ENCODE peak calls at places on chromosomes 1 and 21, in four cellular contexts. One of them, this sample, is unnamed.

GRCh38 chr1:19676438-19676922 is 11.8 kb downstream of the HTR6 start:
- DNase-seq in WTC11: peak
- DNase-seq in HepG2: peak
- DNase-seq in K562: peak
- DNase-seq in this sample: peak

GRCh38 chr1:37317870-37318431 is 156.4 kb upstream of the ZC3H12A start:
- DNase-seq in WTC11: peak
- DNase-seq in HepG2: no peak
- DNase-seq in K562: no peak
- DNase-seq in this sample: no peak

GRCh38 chr1:184429342-184429741 is 42.5 kb downstream of the C1orf21 start:
- DNase-seq in WTC11: no peak
- DNase-seq in HepG2: no peak
- DNase-seq in K562: no peak
- DNase-seq in this sample: no peak

GRCh38 chr1:6941786-6942185 is 156.5 kb downstream of the CAMTA1 start:
- DNase-seq in WTC11: no peak
- DNase-seq in HepG2: no peak
- DNase-seq in K562: no peak
- DNase-seq in this sample: no peak

GRCh38 chr1:19210772-19211549 is 895 bp upstream of the UBR4 start:
- DNase-seq in WTC11: no peak
- DNase-seq in HepG2: no peak
- DNase-seq in K562: no peak
- DNase-seq in this sample: no peak

GRCh38 chr1:30641557-30642353 is 81.6 kb downstream of the MATN1 start:
- DNase-seq in WTC11: no peak
- DNase-seq in HepG2: no peak
- DNase-seq in K562: no peak
- DNase-seq in this sample: no peak

GRCh38 chr1:15017105-15017504 is 136.4 kb upstream of the TMEM51 start:
- DNase-seq in WTC11: no peak
- DNase-seq in HepG2: no peak
- DNase-seq in K562: no peak
- DNase-seq in this sample: no peak

GRCh38 chr1:46767649-46768282 is 31.1 kb upstream of the CYP4B1 start:
- DNase-seq in WTC11: no peak
- DNase-seq in HepG2: no peak
- DNase-seq in K562: peak
- DNase-seq in this sample: no peak

GRCh38 chr1:92461364-92462097 is 25.2 kb downstream of the GFI1 start:
- DNase-seq in WTC11: no peak
- DNase-seq in HepG2: peak
- DNase-seq in K562: no peak
- DNase-seq in this sample: no peak

GRCh38 chr1:108712605-108713150 is at the start of gene FNDC7:
- DNase-seq in WTC11: peak
- DNase-seq in HepG2: no peak
- DNase-seq in K562: no peak
- DNase-seq in this sample: no peak

GRCh38 chr1:177103005-177103404 is 61.5 kb downstream of the ASTN1 start:
- DNase-seq in WTC11: no peak
- DNase-seq in HepG2: no peak
- DNase-seq in K562: no peak
- DNase-seq in this sample: no peak

GRCh38 chr1:91750398-91750996 is 135.5 kb downstream of the TGFBR3 start:
- DNase-seq in WTC11: no peak
- DNase-seq in HepG2: no peak
- DNase-seq in K562: no peak
- DNase-seq in this sample: no peak

GRCh38 chr21:38460171-38460742 is 38.0 kb downstream of the ERG start:
- DNase-seq in WTC11: no peak
- DNase-seq in HepG2: no peak
- DNase-seq in K562: no peak
- DNase-seq in this sample: no peak

GRCh38 chr1:101188311-101188710 is 48.5 kb upstream of the S1PR1 start:
- DNase-seq in WTC11: no peak
- DNase-seq in HepG2: no peak
- DNase-seq in K562: no peak
- DNase-seq in this sample: no peak

GRCh38 chr1:92538048-92538412 is 51.3 kb upstream of the GFI1 start:
- DNase-seq in WTC11: no peak
- DNase-seq in HepG2: no peak
- DNase-seq in K562: no peak
- DNase-seq in this sample: no peak

GRCh38 chr1:175865041-175865766 is 121.8 kb upstream of the TNR start:
- DNase-seq in WTC11: peak
- DNase-seq in HepG2: no peak
- DNase-seq in K562: no peak
- DNase-seq in this sample: no peak

GRCh38 chr1:159916240-159917051 is 8.9 kb downstream of the TAGLN2 start:
- DNase-seq in WTC11: no peak
- DNase-seq in HepG2: peak
- DNase-seq in K562: no peak
- DNase-seq in this sample: peak

GRCh38 chr1:208150810-208151458 is 93.2 kb downstream of the PLXNA2 start:
- DNase-seq in WTC11: no peak
- DNase-seq in HepG2: no peak
- DNase-seq in K562: no peak
- DNase-seq in this sample: no peak

GRCh38 chr1:47554901-47555300 is 117.1 kb downstream of the FOXD2 start:
- DNase-seq in WTC11: no peak
- DNase-seq in HepG2: no peak
- DNase-seq in K562: no peak
- DNase-seq in this sample: no peak

GRCh38 chr1:214473392-214473791 is 78.0 kb downstream of the PTPN14 start:
- DNase-seq in WTC11: no peak
- DNase-seq in HepG2: peak
- DNase-seq in K562: no peak
- DNase-seq in this sample: no peak

GRCh38 chr1:93595266-93595665 is 86.4 kb downstream of the BCAR3 start:
- DNase-seq in WTC11: no peak
- DNase-seq in HepG2: no peak
- DNase-seq in K562: no peak
- DNase-seq in this sample: no peak

GRCh38 chr21:36209626-36210171 is 53.1 kb downstream of the DOP1B start:
- DNase-seq in WTC11: peak
- DNase-seq in HepG2: peak
- DNase-seq in K562: peak
- DNase-seq in this sample: peak

GRCh38 chr1:68293122-68293521 is 60.8 kb upstream of the WLS start:
- DNase-seq in WTC11: peak
- DNase-seq in HepG2: no peak
- DNase-seq in K562: no peak
- DNase-seq in this sample: no peak

GRCh38 chr1:19449454-19450228 is 35.7 kb downstream of the CAPZB start:
- DNase-seq in WTC11: no peak
- DNase-seq in HepG2: no peak
- DNase-seq in K562: no peak
- DNase-seq in this sample: no peak

GRCh38 chr1:16094453-16095158 is 21.2 kb upstream of the FAM131C start:
- DNase-seq in WTC11: no peak
- DNase-seq in HepG2: no peak
- DNase-seq in K562: no peak
- DNase-seq in this sample: no peak

GRCh38 chr1:47424336-47424982 is 8.4 kb downstream of the FOXE3 start:
- DNase-seq in WTC11: peak
- DNase-seq in HepG2: peak
- DNase-seq in K562: peak
- DNase-seq in this sample: peak

GRCh38 chr21:45130324-45130774 is 56.0 kb downstream of the ADARB1 start:
- DNase-seq in WTC11: no peak
- DNase-seq in HepG2: no peak
- DNase-seq in K562: peak
- DNase-seq in this sample: no peak

GRCh38 chr1:52002038-52002917 is 11.8 kb upstream of the RAB3B start:
- DNase-seq in WTC11: peak
- DNase-seq in HepG2: peak
- DNase-seq in K562: peak
- DNase-seq in this sample: peak

GRCh38 chr1:157505481-157506272 is 46.6 kb downstream of the FCRL5 start:
- DNase-seq in WTC11: peak
- DNase-seq in HepG2: peak
- DNase-seq in K562: peak
- DNase-seq in this sample: peak

DNA sequence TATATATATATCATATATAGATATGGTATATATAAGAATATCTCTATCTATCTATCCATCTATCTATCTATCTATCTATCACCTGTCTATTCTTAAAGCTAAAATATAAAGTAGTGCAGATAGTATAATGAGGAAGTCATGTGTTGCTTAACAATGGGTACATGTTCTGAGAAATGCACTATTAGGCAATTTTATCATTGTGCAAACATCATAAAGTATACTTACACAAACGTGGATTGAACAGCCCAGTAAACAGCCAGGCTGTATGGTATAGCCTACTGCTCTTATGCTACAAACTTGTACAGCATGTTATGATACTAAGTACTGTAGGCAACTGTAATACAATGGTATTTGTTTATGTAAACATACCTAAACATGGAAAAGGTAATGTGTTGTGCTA is 621.0 kb upstream of the NCAM2 start:
- DNase-seq in WTC11: no peak
- DNase-seq in HepG2: no peak
- DNase-seq in K562: no peak
- DNase-seq in this sample: no peak
- TF ChIP-seq ELF4 in WTC11: no peak
- TF ChIP-seq ELF4 in HepG2: no peak
- TF ChIP-seq ELF4 in K562: no peak
- TF ChIP-seq ELF4 in this sample: no peak

GRCh38 chr1:206684478-206685255 is at the start of gene MAPKAPK2:
- DNase-seq in WTC11: peak
- DNase-seq in HepG2: no peak
- DNase-seq in K562: peak
- DNase-seq in this sample: peak

GRCh38 chr1:206684003-206684402 is 702 bp upstream of the MAPKAPK2 start:
- DNase-seq in WTC11: no peak
- DNase-seq in HepG2: no peak
- DNase-seq in K562: no peak
- DNase-seq in this sample: no peak

GRCh38 chr1:206681359-206681758 is 3.3 kb upstream of the MAPKAPK2 start:
- DNase-seq in WTC11: no peak
- DNase-seq in HepG2: no peak
- DNase-seq in K562: no peak
- DNase-seq in this sample: no peak

GRCh38 chr1:206682111-206682510 is 2.6 kb upstream of the MAPKAPK2 start:
- DNase-seq in WTC11: no peak
- DNase-seq in HepG2: peak
- DNase-seq in K562: no peak
- DNase-seq in this sample: no peak

GRCh38 chr1:206683313-206683712 is 1.4 kb upstream of the MAPKAPK2 start:
- DNase-seq in WTC11: no peak
- DNase-seq in HepG2: no peak
- DNase-seq in K562: no peak
- DNase-seq in this sample: no peak
- TF ChIP-seq ELF4 in WTC11: no peak
- TF ChIP-seq ELF4 in HepG2: no peak
- TF ChIP-seq ELF4 in K562: no peak
- TF ChIP-seq ELF4 in this sample: no peak

DNA sequence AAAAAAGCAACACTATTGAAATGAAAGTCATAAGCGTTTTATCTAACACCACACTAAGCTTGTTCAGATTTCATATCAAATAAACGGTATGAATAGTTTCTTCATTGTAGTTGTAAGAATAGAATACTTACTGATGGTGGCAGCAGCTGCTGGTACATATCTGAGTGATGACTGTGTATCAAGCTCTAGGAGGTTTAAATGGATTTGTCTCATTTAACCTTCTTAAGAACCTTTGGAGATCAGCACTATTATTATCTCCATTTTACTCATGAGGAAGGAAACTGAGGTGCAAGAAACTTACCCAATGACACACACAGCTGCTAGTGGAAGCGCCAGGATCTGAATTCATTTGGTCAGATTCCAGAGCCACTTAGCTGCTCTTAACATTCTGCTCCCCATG is 104.0 kb downstream of the EIF4G3 start:
- DNase-seq in WTC11: no peak
- DNase-seq in HepG2: no peak
- DNase-seq in K562: no peak
- DNase-seq in this sample: no peak
- TF ChIP-seq ELF4 in WTC11: no peak
- TF ChIP-seq ELF4 in HepG2: no peak
- TF ChIP-seq ELF4 in K562: no peak
- TF ChIP-seq ELF4 in this sample: no peak

GRCh38 chr1:201750934-201751333 is 78.0 kb upstream of the IPO9 start:
- DNase-seq in WTC11: no peak
- DNase-seq in HepG2: no peak
- DNase-seq in K562: no peak
- DNase-seq in this sample: no peak
- TF ChIP-seq ELF4 in WTC11: no peak
- TF ChIP-seq ELF4 in HepG2: no peak
- TF ChIP-seq ELF4 in K562: no peak
- TF ChIP-seq ELF4 in this sample: no peak

GRCh38 chr1:153985984-153986761 is at the start of gene RAB13:
- DNase-seq in WTC11: peak
- DNase-seq in HepG2: peak
- DNase-seq in K562: peak
- DNase-seq in this sample: peak
- TF ChIP-seq ELF4 in WTC11: no peak
- TF ChIP-seq ELF4 in HepG2: no peak
- TF ChIP-seq ELF4 in K562: no peak
- TF ChIP-seq ELF4 in this sample: no peak

DNA sequence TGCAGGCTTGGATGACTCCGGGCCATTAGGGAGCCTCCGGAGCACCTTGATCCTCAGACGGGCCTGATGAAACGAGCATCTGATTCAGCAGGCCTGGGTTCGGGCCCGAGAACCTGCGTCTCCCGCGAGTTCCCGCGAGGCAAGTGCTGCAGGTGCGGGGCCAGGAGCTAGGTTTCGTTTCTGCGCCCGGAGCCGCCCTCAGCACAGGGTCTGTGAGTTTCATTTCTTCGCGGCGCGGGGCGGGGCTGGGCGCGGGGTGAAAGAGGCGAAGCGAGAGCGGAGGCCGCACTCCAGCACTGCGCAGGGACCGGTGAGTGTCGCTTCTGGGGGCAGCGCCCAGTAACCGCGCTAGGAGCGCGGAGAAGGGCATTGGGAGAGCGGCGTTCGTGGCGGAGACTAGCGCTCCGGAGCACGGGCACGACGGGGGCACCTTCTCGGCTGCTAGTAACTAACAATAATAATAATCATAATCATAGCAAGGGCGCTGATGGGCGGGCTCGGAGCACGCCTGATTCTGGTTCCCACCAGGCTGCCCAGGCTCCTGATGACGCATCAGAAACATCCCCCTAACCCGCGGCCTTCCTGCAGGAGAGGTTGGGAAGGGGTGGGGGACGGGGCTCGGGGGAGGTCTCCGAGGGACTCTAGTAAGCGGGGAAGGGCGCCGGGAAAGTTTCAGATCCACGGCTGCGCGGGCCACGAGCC is at the start of gene MX1:
- DNase-seq in WTC11: peak
- DNase-seq in HepG2: peak
- DNase-seq in K562: no peak
- DNase-seq in this sample: no peak
- TF ChIP-seq ELF4 in WTC11: no peak
- TF ChIP-seq ELF4 in HepG2: no peak
- TF ChIP-seq ELF4 in K562: no peak
- TF ChIP-seq ELF4 in this sample: no peak

This sample was measured in HEK293T.